ENCODE peak calls at places on chromosomes 11 and 22, in five cellular contexts. C is NCI-H1694, R is NCI-H187, U is iris pigment epithelial cell, T is AG20443. F is an unnamed sample.

GRCh38 chr11:44408141-44408540 is 98.2 kb upstream of the ALX4 start:
- DNase-seq in C (no peak), R (no peak), U (no peak), T (no peak), F (no peak)

GRCh38 chr22:44211946-44212930 is 31.5 kb downstream of the PARVG start:
- DNase-seq in C (peak), R (no peak), U (no peak), T (peak), F (no peak)

GRCh38 chr11:112881461-112881860 is 79.8 kb upstream of the NCAM1 start:
- DNase-seq in C (no peak), R (peak), U (peak), T (peak), F (peak)

GRCh38 chr11:70400643-70401042 is 2.3 kb downstream of the CTTN start:
- DNase-seq in C (no peak), R (no peak), U (no peak), T (no peak), F (no peak)

GRCh38 chr22:29426476-29426875 is 11.9 kb upstream of the RFPL1 start:
- DNase-seq in C (no peak), R (no peak), U (no peak), T (no peak), F (no peak)

GRCh38 chr22:48753752-48754517 is 1073.7 kb downstream of the BRD1 start:
- DNase-seq in C (no peak), R (no peak), U (no peak), T (peak), F (no peak)

GRCh38 chr11:100823360-100823759 is 136.3 kb downstream of the ARHGAP42 start:
- DNase-seq in C (no peak), R (no peak), U (peak), T (peak), F (no peak)

GRCh38 chr11:64728757-64729365 is 5.9 kb upstream of the NRXN2 start:
- DNase-seq in C (no peak), R (no peak), U (no peak), T (no peak), F (no peak)

GRCh38 chr11:68262544-68262827 is 9.3 kb downstream of the C11orf24 start:
- DNase-seq in C (no peak), R (no peak), U (no peak), T (peak), F (no peak)

GRCh38 chr11:12854297-12854661 is 154.8 kb upstream of the RASSF10 start:
- DNase-seq in C (no peak), R (no peak), U (peak), T (no peak), F (no peak)

GRCh38 chr11:82854242-82854641 is 46.0 kb downstream of the PRCP start:
- DNase-seq in C (no peak), R (no peak), U (peak), T (no peak), F (no peak)

GRCh38 chr11:130771708-130772107 is 144.6 kb downstream of the SNX19 start:
- DNase-seq in C (no peak), R (no peak), U (peak), T (peak), F (no peak)

GRCh38 chr22:45742866-45743450 is 71.3 kb downstream of the ATXN10 start:
- DNase-seq in C (no peak), R (no peak), U (peak), T (no peak), F (no peak)